ENCODE peak calls at places on chromosomes 5 and 9, in seven cellular contexts. Z is DND-41, R is H9, I is neural progenitor cell, W is PC-3, P is PC-9, O is hepatocyte. U is an unnamed sample.

GRCh38 chr9:129597355-129598088 is 23.4 kb downstream of the C9orf50 start:
- DNase-seq in W (peak), Z (no peak), P (no peak), R (peak), I (peak), O (peak), U (peak)

GRCh38 chr5:56328753-56329560 is 95.8 kb upstream of the ANKRD55 start:
- DNase-seq in O (peak), I (no peak), P (peak), W (peak), R (no peak), Z (no peak), U (peak)

GRCh38 chr5:97846646-97847045 is 663.6 kb upstream of the RIOK2 start:
- DNase-seq in R (no peak), P (no peak), O (no peak), W (no peak), I (no peak), Z (no peak), U (no peak)

GRCh38 chr5:181167814-181168488 is 20.6 kb downstream of the OR2V2 start:
- DNase-seq in W (peak), Z (peak), P (no peak), O (peak), R (peak), I (peak), U (no peak)

GRCh38 chr9:69122086-69122390 is 52.0 kb upstream of the TJP2 start:
- DNase-seq in R (peak), Z (peak), I (peak), W (peak), P (peak), O (peak), U (peak)

GRCh38 chr5:980001-980588 is 28.5 kb upstream of the NKD2 start:
- DNase-seq in Z (no peak), I (peak), O (peak), R (peak), W (no peak), P (no peak), U (peak)

GRCh38 chr9:94772654-94773303 is 46.3 kb downstream of the AOPEP start:
- DNase-seq in P (no peak), R (no peak), Z (no peak), O (peak), W (no peak), I (no peak), U (peak)

GRCh38 chr9:137971477-137972138 is 94.0 kb downstream of the CACNA1B start:
- DNase-seq in P (no peak), O (peak), W (no peak), R (no peak), Z (no peak), I (no peak), U (no peak)

GRCh38 chr5:112419596-112420110 is 576 bp upstream of the EPB41L4A start:
- DNase-seq in I (peak), R (peak), O (peak), Z (no peak), W (no peak), P (peak), U (no peak)

GRCh38 chr5:179089502-179089901 is 29.3 kb downstream of the ZNF354C start:
- DNase-seq in O (no peak), P (no peak), W (no peak), Z (no peak), I (no peak), R (no peak), U (no peak)

GRCh38 chr9:20863910-20864309 is 167.5 kb downstream of the HACD4 start:
- DNase-seq in O (no peak), R (no peak), W (no peak), I (no peak), P (no peak), Z (no peak), U (no peak)

DNA sequence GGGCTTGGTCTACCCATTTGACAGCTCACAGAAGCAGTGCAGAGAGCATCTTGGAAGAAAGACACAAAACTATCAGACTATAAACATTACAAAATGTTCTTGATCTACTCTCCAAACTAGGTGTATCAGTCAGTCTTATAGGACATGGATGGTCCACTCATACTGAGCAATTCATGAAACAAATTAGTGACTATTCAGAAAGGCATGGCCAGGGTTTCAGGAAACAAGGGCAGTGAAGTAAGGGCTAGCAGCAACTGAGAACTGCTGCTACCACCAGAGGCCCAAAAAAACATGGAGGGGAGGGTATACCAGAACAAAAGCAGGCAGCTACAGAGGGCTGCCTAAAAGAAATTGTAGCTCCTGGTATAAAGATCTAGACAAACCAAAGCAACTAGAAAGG is 287.0 kb downstream of the PIK3R1 start:
- DNase-seq in O (no peak), W (no peak), R (no peak), Z (no peak), I (no peak), P (no peak), U (no peak)
- H2AFZ ChIP-seq in O (no peak), W (no peak), R (no peak), Z (no peak), I (no peak), P (no peak), U (no peak)

GRCh38 chr5:87069311-87069710 is 198.4 kb upstream of the RASA1 start:
- DNase-seq in Z (no peak), R (no peak), O (no peak), P (no peak), W (no peak), I (no peak), U (no peak)

GRCh38 chr5:87074072-87074471 is 193.6 kb upstream of the RASA1 start:
- DNase-seq in R (no peak), Z (no peak), O (no peak), W (no peak), I (no peak), P (no peak), U (no peak)

GRCh38 chr5:87074934-87075541 is 192.6 kb upstream of the RASA1 start:
- DNase-seq in R (no peak), O (no peak), Z (peak), W (peak), P (peak), I (peak), U (no peak)

GRCh38 chr5:87069974-87070608 is 197.6 kb upstream of the RASA1 start:
- DNase-seq in R (no peak), O (peak), P (peak), I (peak), W (peak), Z (no peak), U (peak)
- H2AFZ ChIP-seq in R (no peak), O (no peak), P (no peak), I (no peak), W (peak), Z (no peak), U (no peak)

GRCh38 chr5:139787257-139787567 is 8.4 kb upstream of the PSD2 start:
- DNase-seq in P (no peak), W (no peak), R (no peak), I (no peak), Z (no peak), O (no peak), U (no peak)
- H2AFZ ChIP-seq in P (no peak), W (peak), R (no peak), I (no peak), Z (no peak), O (no peak), U (peak)

DNA sequence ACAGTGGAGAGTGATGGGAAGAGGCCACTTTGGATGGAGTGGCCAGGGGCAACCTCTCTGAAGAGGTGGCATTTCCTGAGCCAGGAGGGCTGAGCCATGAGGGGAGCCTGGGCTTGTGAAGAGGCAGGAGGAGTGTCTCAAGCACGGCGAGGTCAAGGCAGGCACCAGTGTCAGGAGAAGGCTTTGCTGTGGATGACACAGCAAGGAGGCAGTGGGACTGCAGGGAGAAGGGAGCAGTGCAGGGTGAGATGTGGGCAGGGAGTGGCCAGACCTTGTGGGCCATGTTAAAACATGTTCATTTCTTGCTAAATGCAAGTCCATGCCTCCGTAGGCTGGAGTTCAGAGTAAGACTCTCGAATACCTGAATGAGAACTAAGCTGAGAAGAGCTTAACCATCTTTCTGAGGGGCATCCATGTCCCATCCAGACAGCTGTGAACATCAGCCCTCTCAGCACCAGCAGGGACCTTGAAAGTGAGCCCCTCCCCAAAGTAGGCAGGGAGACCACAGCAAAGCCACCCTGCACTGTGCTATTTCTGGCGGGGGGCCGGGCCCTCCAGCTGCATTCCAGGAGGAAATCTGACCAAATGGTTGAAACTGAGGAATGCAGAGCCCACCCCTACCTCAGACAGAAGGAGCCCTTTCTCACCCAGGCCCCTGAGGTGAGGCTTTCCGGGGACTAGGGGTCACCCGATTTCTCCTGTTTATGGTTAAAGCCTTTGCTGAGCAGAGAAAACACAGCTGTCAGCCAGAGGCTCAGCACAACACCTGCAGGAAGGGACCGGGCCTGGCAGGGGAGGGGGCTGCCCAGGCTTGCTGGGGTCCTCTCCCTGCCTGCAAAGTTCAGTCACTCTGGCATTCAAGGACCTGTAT is 16.1 kb upstream of the ARSI start:
- DNase-seq in W (no peak), I (no peak), P (no peak), Z (no peak), O (no peak), R (no peak), U (no peak)
- H2AFZ ChIP-seq in W (no peak), I (no peak), P (no peak), Z (no peak), O (no peak), R (no peak), U (peak)

DNA sequence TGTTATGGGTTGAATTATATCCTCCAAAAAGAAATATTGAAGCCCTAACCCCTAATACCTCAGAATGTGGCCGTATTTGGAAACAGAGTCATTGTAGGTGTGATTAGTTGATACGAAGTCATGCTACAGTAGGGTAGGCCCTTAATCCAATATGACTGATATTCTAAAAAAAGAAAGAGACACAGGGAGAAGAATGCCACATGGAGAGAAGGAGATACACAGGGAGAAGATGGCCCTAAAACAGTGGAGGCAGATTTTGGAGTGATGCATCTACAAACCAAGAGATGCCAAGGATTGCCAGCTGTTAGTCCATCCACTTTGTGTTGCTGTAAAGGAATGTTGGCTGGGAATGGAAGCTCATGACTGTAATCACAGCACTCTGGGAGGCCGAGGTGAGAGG is 21.3 kb downstream of the ARRDC3 start:
- DNase-seq in P (no peak), O (no peak), I (no peak), Z (no peak), W (no peak), R (no peak), U (no peak)
- H2AFZ ChIP-seq in P (no peak), O (no peak), I (no peak), Z (no peak), W (no peak), R (no peak), U (no peak)

GRCh38 chr5:124906339-124907097 is 160.1 kb upstream of the ZNF608 start:
- DNase-seq in W (peak), R (no peak), P (no peak), I (peak), O (peak), Z (no peak), U (peak)
- H2AFZ ChIP-seq in W (peak), R (no peak), P (no peak), I (no peak), O (no peak), Z (peak), U (no peak)

GRCh38 chr9:112332977-112333638 is at the start of gene PTBP3:
- DNase-seq in Z (peak), O (peak), P (peak), R (peak), I (peak), W (peak), U (peak)
- H2AFZ ChIP-seq in Z (peak), O (peak), P (peak), R (peak), I (peak), W (peak), U (peak)

DNA sequence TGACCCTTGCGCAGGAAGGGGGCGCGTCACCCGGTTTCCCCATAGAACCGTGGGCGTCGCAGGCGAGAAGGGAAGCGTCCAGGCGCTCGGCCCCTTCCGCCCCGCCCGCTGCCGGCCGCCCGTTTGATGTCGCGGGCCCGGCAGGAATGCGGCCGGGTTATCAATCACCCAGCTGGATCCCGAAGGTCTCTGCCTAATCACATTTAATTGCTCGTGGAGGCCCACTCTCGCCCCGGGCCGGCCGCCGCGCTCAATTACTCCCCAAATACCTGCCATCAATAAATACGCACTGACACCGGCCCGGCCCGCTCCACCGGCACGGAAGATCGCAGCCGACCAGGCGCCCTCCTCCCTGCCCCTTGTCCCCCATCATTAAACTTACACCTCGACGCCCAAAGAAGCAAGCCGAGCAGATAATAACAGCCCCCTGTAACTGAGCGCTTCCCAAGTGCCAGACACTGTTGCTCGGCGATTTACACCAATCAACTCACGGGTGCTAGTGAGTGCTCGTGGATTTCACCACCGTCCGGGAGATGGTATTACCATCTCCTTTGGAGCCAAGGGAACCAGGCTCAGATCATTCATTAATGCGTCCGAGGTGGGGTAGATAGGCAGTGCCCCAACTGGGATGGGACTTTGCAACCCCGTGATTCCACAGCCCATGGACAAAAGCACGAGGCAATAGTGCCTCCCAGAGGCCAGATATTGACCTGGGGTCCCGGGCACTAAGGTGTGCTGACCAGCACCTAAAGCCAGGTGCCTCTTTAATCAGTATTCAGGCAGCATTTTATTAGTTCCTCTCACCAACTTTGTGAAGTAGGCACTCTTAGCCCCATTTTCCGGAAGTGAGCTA is 11.3 kb downstream of the MSX2 start:
- DNase-seq in W (peak), P (no peak), I (peak), O (peak), Z (no peak), R (peak), U (peak)
- H2AFZ ChIP-seq in W (peak), P (no peak), I (no peak), O (peak), Z (no peak), R (no peak), U (peak)

GRCh38 chr5:159038907-159039306 is 60.8 kb downstream of the EBF1 start:
- DNase-seq in P (no peak), R (no peak), W (no peak), O (no peak), Z (no peak), I (no peak), U (peak)
- H2AFZ ChIP-seq in P (no peak), R (no peak), W (no peak), O (no peak), Z (no peak), I (no peak), U (no peak)

GRCh38 chr5:27996665-27997064 is 958.3 kb upstream of the CDH9 start:
- DNase-seq in I (no peak), Z (no peak), O (no peak), W (no peak), P (no peak), R (no peak), U (no peak)
- H2AFZ ChIP-seq in I (no peak), Z (no peak), O (no peak), W (no peak), P (no peak), R (no peak), U (no peak)

U was measured in astrocyte.